ENCODE peak calls at places on chromosomes 4 and X, in seven cellular contexts. U is K562, C is H1, L is GM12878, Q is A549, V is HCT116, W is SK-N-SH. X is an unnamed sample.

GRCh38 chr4:40316333-40316781 is 18.8 kb upstream of the CHRNA9 start:
- DNase-seq in U (no peak), W (no peak), L (peak), V (no peak), C (no peak), Q (peak), X (peak)

GRCh38 chr4:88135362-88135663 is 23.1 kb downstream of the ABCG2 start:
- DNase-seq in U (no peak), V (no peak), W (no peak), C (no peak), L (no peak), Q (no peak), X (no peak)

GRCh38 chr4:2104556-2105345 is 45.6 kb downstream of the NAT8L start:
- DNase-seq in U (no peak), V (no peak), C (no peak), W (no peak), L (no peak), Q (no peak), X (no peak)

GRCh38 chrX:118550792-118551191 is 55.2 kb downstream of the DOCK11 start:
- DNase-seq in U (no peak), W (no peak), C (no peak), V (no peak), L (no peak), Q (no peak), X (no peak)

GRCh38 chrX:26915064-26915463 is 548.1 kb downstream of the PPP4R3C start:
- DNase-seq in L (no peak), U (no peak), Q (no peak), W (no peak), C (no peak), V (no peak), X (no peak)

GRCh38 chr4:180947421-180947820 is 1295.8 kb upstream of the TENM3 start:
- DNase-seq in W (peak), U (no peak), L (no peak), V (peak), Q (no peak), C (no peak), X (peak)

GRCh38 chrX:152212969-152213368 is 74.6 kb upstream of the MAGEA10 start:
- DNase-seq in W (no peak), Q (no peak), V (no peak), C (no peak), L (no peak), U (no peak), X (no peak)

GRCh38 chrX:24468245-24468644 is 3.2 kb downstream of the PDK3 start:
- DNase-seq in W (no peak), V (no peak), Q (no peak), U (no peak), L (no peak), C (no peak), X (peak)

GRCh38 chrX:118637997-118638396 is 89.4 kb upstream of the IL13RA1 start:
- DNase-seq in L (no peak), U (no peak), V (no peak), C (no peak), Q (peak), W (no peak), X (no peak)

GRCh38 chrX:53186363-53186762 is 38.6 kb downstream of the KDM5C start:
- DNase-seq in Q (no peak), W (no peak), U (no peak), L (no peak), V (no peak), C (no peak), X (no peak)

GRCh38 chr4:2364654-2365053 is 53.8 kb downstream of the ZFYVE28 start:
- DNase-seq in W (no peak), L (no peak), Q (no peak), U (peak), C (no peak), V (no peak), X (no peak)

GRCh38 chrX:10050481-10050880 is 83.3 kb downstream of the CLDN34 start:
- DNase-seq in V (no peak), W (no peak), U (no peak), Q (no peak), C (peak), L (no peak), X (no peak)

GRCh38 chrX:48897157-48897620 is 379 bp downstream of the TIMM17B start:
- DNase-seq in C (no peak), V (peak), W (peak), Q (peak), U (peak), L (no peak), X (peak)

GRCh38 chrX:40273356-40274050 is 175.7 kb upstream of the BCOR start:
- DNase-seq in W (peak), V (no peak), C (no peak), Q (no peak), U (peak), L (no peak), X (peak)

GRCh38 chrX:16433021-16433420 is 216.9 kb upstream of the S100G start:
- DNase-seq in U (no peak), C (no peak), L (no peak), W (no peak), V (no peak), Q (no peak), X (no peak)

GRCh38 chrX:16517206-16517605 is 132.8 kb upstream of the S100G start:
- DNase-seq in W (no peak), Q (no peak), L (no peak), V (no peak), U (no peak), C (no peak), X (no peak)

GRCh38 chrX:17525266-17525665 is 150.3 kb downstream of the NHS start:
- DNase-seq in U (no peak), Q (no peak), C (no peak), V (no peak), W (no peak), L (no peak), X (no peak)

GRCh38 chrX:17860811-17861495 is at the start of gene RAI2:
- DNase-seq in U (peak), V (no peak), Q (no peak), C (no peak), L (no peak), W (peak), X (no peak)

GRCh38 chr4:28822163-28822562 is 1898.0 kb upstream of the PCDH7 start:
- DNase-seq in W (no peak), Q (no peak), U (no peak), C (no peak), V (no peak), L (no peak), X (no peak)

GRCh38 chr4:7655549-7656243 is 221.0 kb upstream of the PSAPL1 start:
- DNase-seq in V (no peak), L (no peak), W (peak), U (peak), Q (no peak), C (no peak), X (no peak)

GRCh38 chr4:133275246-133275645 is 126.2 kb downstream of the PCDH10 start:
- DNase-seq in L (no peak), U (no peak), Q (no peak), V (no peak), C (no peak), W (no peak), X (no peak)

GRCh38 chrX:108736509-108737479 is at the start of gene IRS4:
- DNase-seq in C (peak), U (no peak), V (no peak), Q (peak), L (no peak), W (peak), X (no peak)

GRCh38 chrX:119145241-119145653 is 17.6 kb upstream of the KIAA1210 start:
- DNase-seq in U (peak), Q (peak), W (no peak), L (no peak), C (no peak), V (peak), X (peak)

GRCh38 chrX:87732133-87732532 is 214.5 kb downstream of the KLHL4 start:
- DNase-seq in W (no peak), C (no peak), U (no peak), L (no peak), V (no peak), Q (no peak), X (no peak)

GRCh38 chr4:74158561-74159396 is 861 bp downstream of the MTHFD2L start:
- DNase-seq in U (no peak), C (no peak), Q (peak), L (peak), W (no peak), V (no peak), X (peak)

GRCh38 chrX:81301877-81302276 is 100.0 kb downstream of the SH3BGRL start:
- DNase-seq in L (no peak), V (no peak), U (no peak), C (no peak), Q (no peak), W (no peak), X (no peak)

GRCh38 chr4:24999392-25000104 is 31.2 kb downstream of the LGI2 start:
- DNase-seq in W (no peak), C (no peak), L (no peak), U (no peak), Q (no peak), V (no peak), X (no peak)

GRCh38 chr4:75698162-75698962 is 25.2 kb upstream of the G3BP2 start:
- DNase-seq in W (no peak), L (peak), U (no peak), Q (no peak), V (no peak), C (no peak), X (peak)

GRCh38 chr4:151772322-151772721 is 11.5 kb upstream of the GATB start:
- DNase-seq in L (no peak), Q (no peak), V (no peak), W (no peak), C (no peak), U (no peak), X (no peak)

GRCh38 chrX:2614911-2615310 is 76.2 kb upstream of the CD99 start:
- DNase-seq in W (no peak), C (no peak), U (peak), L (no peak), Q (peak), V (no peak), X (peak)

GRCh38 chr4:185222598-185222997 is 13.2 kb downstream of the SNX25 start:
- DNase-seq in U (no peak), W (no peak), L (no peak), C (no peak), Q (no peak), V (no peak), X (no peak)

GRCh38 chrX:107226766-107227165 is 20.4 kb downstream of the DNAAF6 start:
- DNase-seq in L (no peak), C (no peak), U (no peak), W (peak), Q (no peak), V (no peak), X (no peak)

GRCh38 chr4:41753942-41754341 is 5.4 kb upstream of the PHOX2B start:
- DNase-seq in Q (no peak), V (no peak), W (peak), L (no peak), U (no peak), C (no peak), X (no peak)

GRCh38 chrX:1398431-1399340 is 6.8 kb upstream of the SLC25A6 start:
- DNase-seq in L (no peak), W (peak), U (no peak), V (no peak), Q (no peak), C (no peak), X (no peak)

GRCh38 chr4:111957992-111958391 is 187.3 kb upstream of the FAM241A start:
- DNase-seq in W (no peak), V (no peak), L (no peak), C (no peak), Q (peak), U (no peak), X (no peak)

GRCh38 chr4:170248576-170248975 is 158.8 kb upstream of the AADAT start:
- DNase-seq in L (no peak), U (no peak), V (no peak), W (no peak), C (no peak), Q (no peak), X (no peak)

GRCh38 chrX:129981207-129981553 is 1.3 kb upstream of the BCORL1 start:
- DNase-seq in C (no peak), V (no peak), L (no peak), W (no peak), U (no peak), Q (no peak), X (no peak)

GRCh38 chrX:129981752-129982299 is 609 bp upstream of the BCORL1 start:
- DNase-seq in Q (no peak), L (no peak), V (no peak), W (peak), U (peak), C (no peak), X (peak)

GRCh38 chrX:129983575-129984131 is 1.2 kb downstream of the BCORL1 start:
- DNase-seq in U (peak), C (no peak), V (no peak), W (peak), L (no peak), Q (no peak), X (peak)

GRCh38 chrX:129982300-129983246 is at the start of gene BCORL1:
- DNase-seq in U (peak), L (peak), C (peak), Q (peak), V (peak), W (peak), X (peak)

GRCh38 chrX:129984196-129984962 is 1.9 kb downstream of the BCORL1 start:
- DNase-seq in L (no peak), Q (peak), C (no peak), V (no peak), W (peak), U (peak), X (peak)
- H3K4me3 ChIP-seq in L (peak), Q (no peak), C (peak), V (peak), W (no peak), U (peak), X (peak)

DNA sequence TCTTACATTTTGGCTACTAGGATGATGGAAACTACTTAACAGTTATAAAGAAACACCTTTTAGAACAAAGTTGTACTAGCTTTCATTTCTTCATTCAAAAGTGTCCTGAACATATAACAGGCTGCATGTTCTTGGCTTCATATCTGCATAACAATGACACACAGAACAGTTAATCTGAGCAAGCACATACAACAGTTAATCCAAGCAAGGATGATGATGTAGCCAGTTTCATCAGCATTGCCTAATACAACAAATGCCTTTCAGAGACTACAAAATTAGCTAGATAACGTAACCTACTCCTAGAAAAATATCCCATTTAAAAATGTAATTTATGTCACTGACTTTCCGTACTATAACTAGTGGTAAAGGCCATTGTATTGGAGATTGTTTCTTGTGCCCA is 182.1 kb downstream of the SCFD2 start:
- DNase-seq in V (no peak), C (no peak), W (no peak), L (no peak), U (no peak), Q (no peak), X (no peak)
- TF ChIP-seq MAX in V (no peak), C (no peak), W (no peak), L (no peak), U (no peak), Q (no peak), X (no peak)

GRCh38 chrX:69510914-69511513 is 6.9 kb downstream of the NALF2 start:
- DNase-seq in U (no peak), C (no peak), L (no peak), Q (no peak), V (no peak), W (no peak), X (no peak)

GRCh38 chrX:69510137-69510715 is 6.1 kb downstream of the NALF2 start:
- DNase-seq in L (no peak), C (no peak), V (no peak), U (no peak), W (no peak), Q (no peak), X (no peak)

GRCh38 chrX:69507500-69507789 is 3.3 kb downstream of the NALF2 start:
- DNase-seq in L (no peak), W (no peak), U (no peak), Q (no peak), C (no peak), V (no peak), X (no peak)

GRCh38 chrX:69506617-69507499 is 2.7 kb downstream of the NALF2 start:
- DNase-seq in C (no peak), W (no peak), L (no peak), Q (no peak), V (no peak), U (no peak), X (no peak)

GRCh38 chrX:69508610-69509009 is 4.5 kb downstream of the NALF2 start:
- DNase-seq in L (no peak), V (no peak), C (no peak), W (no peak), U (no peak), Q (no peak), X (no peak)
- H3K4me3 ChIP-seq in L (no peak), V (no peak), C (no peak), W (no peak), U (no peak), Q (no peak), X (no peak)

GRCh38 chr4:158315706-158316105 is 105.4 kb downstream of the TMEM144 start:
- DNase-seq in V (no peak), W (no peak), C (no peak), Q (no peak), L (no peak), U (no peak), X (no peak)

GRCh38 chr4:158313566-158313965 is 103.3 kb downstream of the TMEM144 start:
- DNase-seq in Q (no peak), C (no peak), L (no peak), W (no peak), V (no peak), U (no peak), X (no peak)

GRCh38 chr4:158316264-158316663 is 106.0 kb downstream of the TMEM144 start:
- DNase-seq in C (no peak), V (no peak), Q (no peak), L (no peak), W (no peak), U (no peak), X (no peak)

GRCh38 chr4:158319880-158320279 is 109.6 kb downstream of the TMEM144 start:
- DNase-seq in L (no peak), V (no peak), C (no peak), U (no peak), W (no peak), Q (no peak), X (no peak)

GRCh38 chr4:158314756-158315487 is 104.6 kb downstream of the TMEM144 start:
- DNase-seq in W (no peak), Q (peak), C (no peak), V (no peak), U (no peak), L (no peak), X (no peak)
- TF ChIP-seq MAX in W (no peak), Q (peak), C (no peak), V (no peak), U (no peak), L (no peak), X (no peak)

GRCh38 chr4:102623622-102624021 is 122.5 kb downstream of the NFKB1 start:
- DNase-seq in L (no peak), U (peak), W (peak), C (no peak), V (peak), Q (peak), X (peak)

GRCh38 chr4:102616661-102617060 is 115.5 kb downstream of the NFKB1 start:
- DNase-seq in V (no peak), U (no peak), W (peak), C (no peak), Q (no peak), L (no peak), X (no peak)

GRCh38 chr4:102625232-102625930 is 124.2 kb downstream of the NFKB1 start:
- DNase-seq in V (no peak), U (no peak), C (no peak), Q (peak), W (peak), L (no peak), X (peak)

DNA sequence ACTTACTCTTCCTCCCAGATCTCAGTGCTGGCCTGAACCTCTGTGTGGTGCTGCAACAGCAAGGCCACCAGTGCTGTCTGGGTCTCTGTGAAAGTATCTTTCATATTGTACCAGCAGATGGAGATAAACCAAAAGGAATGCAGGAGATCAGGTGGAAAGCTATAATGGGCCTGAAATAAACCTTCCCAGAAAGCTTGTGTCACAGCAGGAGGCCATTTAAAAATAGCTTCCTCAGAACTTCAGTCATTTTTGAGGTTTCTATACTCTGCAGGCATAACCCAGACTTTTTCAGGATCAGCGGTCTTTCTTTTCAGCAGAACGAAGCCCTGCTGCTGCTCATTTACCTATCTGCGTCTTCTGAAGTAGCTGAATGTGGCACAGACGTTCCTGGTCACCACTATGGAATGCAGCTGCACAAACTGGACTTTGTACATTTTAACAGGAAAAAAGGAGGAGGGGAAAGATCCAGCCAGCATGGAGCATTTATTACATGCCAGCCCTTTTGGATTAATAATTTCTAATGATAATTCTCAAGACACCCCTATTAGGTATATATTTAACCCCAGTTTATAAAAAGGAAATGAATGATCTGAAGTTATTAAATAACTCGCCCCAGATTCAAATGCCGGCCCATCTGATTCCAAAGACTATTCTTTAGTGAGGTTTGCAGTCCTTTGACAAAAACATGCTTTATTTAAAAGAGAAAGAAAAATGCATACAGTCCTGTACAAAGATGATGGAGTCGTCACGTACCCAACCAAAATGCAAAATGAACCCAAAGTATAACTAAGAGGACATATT is 119.7 kb downstream of the NFKB1 start:
- DNase-seq in L (no peak), W (peak), U (peak), V (peak), Q (peak), C (no peak), X (peak)
- H3K4me3 ChIP-seq in L (no peak), W (peak), U (no peak), V (peak), Q (peak), C (no peak), X (no peak)

GRCh38 chr4:138202686-138203085 is 39.5 kb downstream of the SLC7A11 start:
- DNase-seq in V (no peak), Q (peak), L (no peak), C (no peak), W (no peak), U (no peak), X (no peak)
- TF ChIP-seq MAX in V (no peak), Q (no peak), L (no peak), C (no peak), W (no peak), U (no peak), X (no peak)

X was measured in NB4.